ENCODE peak calls at places on chromosomes 3 and 15, in nine cellular contexts. S is mammary epithelial cell; V is foreskin keratinocyte; Y is body of pancreas; W is uterus; A is neuronal stem cell; I is suprapubic skin; O is tibial nerve; T is CD8-positive, alpha-beta memory T cell. P is an unnamed sample. For H3K27me3, the result is how much of the 10 kb centered on the place peaks cover.

GRCh38 chr3:169686278-169686677 is 22.8 kb upstream of the MECOM start:
- DNase-seq in S (no peak), V (no peak), Y (no peak), W (no peak), A (no peak), I (no peak), O (no peak), T (no peak), P (no peak)

GRCh38 chr3:190369701-190370295 is 18.2 kb upstream of the CLDN16 start:
- DNase-seq in S (peak), V (peak), Y (no peak), W (no peak), A (no peak), I (no peak), O (no peak), T (no peak), P (no peak)

GRCh38 chr3:191963182-191963581 is 502.2 kb downstream of the PYDC2 start:
- DNase-seq in S (peak), V (no peak), Y (no peak), W (no peak), A (peak), I (no peak), O (no peak), T (no peak), P (no peak)

GRCh38 chr15:80778964-80779657 is at the start of gene CEMIP:
- DNase-seq in S (peak), V (no peak), Y (peak), W (peak), A (peak), I (no peak), O (peak), T (peak), P (peak)

GRCh38 chr3:186843039-186843432 is 526 bp downstream of the ADIPOQ start:
- DNase-seq in S (no peak), V (no peak), Y (no peak), W (no peak), A (no peak), I (no peak), O (no peak), T (no peak), P (no peak)

GRCh38 chr15:63521405-63522142 is 17.2 kb downstream of the USP3 start:
- DNase-seq in S (no peak), V (no peak), Y (no peak), W (no peak), A (no peak), I (no peak), O (no peak), T (no peak), P (no peak)

GRCh38 chr3:79361748-79362378 is 405.9 kb downstream of the ROBO1 start:
- DNase-seq in S (peak), V (no peak), Y (no peak), W (no peak), A (peak), I (no peak), O (no peak), T (no peak), P (no peak)

GRCh38 chr15:43749690-43750345 is 3.6 kb downstream of the PDIA3 start:
- DNase-seq in S (no peak), V (no peak), Y (no peak), W (no peak), A (no peak), I (no peak), O (no peak), T (peak), P (no peak)

GRCh38 chr3:168029705-168030104 is 66.0 kb downstream of the GOLIM4 start:
- DNase-seq in S (no peak), V (no peak), Y (no peak), W (no peak), A (no peak), I (no peak), O (no peak), T (no peak), P (no peak)

GRCh38 chr3:168026764-168027163 is 69.0 kb downstream of the GOLIM4 start:
- DNase-seq in S (no peak), V (no peak), Y (no peak), W (no peak), A (no peak), I (no peak), O (no peak), T (no peak), P (no peak)

GRCh38 chr3:168024537-168024941 is 71.2 kb downstream of the GOLIM4 start:
- DNase-seq in S (peak), V (peak), Y (no peak), W (no peak), A (no peak), I (no peak), O (no peak), T (no peak), P (no peak)

GRCh38 chr3:168021737-168022450 is 73.8 kb downstream of the GOLIM4 start:
- DNase-seq in S (no peak), V (no peak), Y (no peak), W (no peak), A (no peak), I (no peak), O (no peak), T (no peak), P (no peak)

DNA sequence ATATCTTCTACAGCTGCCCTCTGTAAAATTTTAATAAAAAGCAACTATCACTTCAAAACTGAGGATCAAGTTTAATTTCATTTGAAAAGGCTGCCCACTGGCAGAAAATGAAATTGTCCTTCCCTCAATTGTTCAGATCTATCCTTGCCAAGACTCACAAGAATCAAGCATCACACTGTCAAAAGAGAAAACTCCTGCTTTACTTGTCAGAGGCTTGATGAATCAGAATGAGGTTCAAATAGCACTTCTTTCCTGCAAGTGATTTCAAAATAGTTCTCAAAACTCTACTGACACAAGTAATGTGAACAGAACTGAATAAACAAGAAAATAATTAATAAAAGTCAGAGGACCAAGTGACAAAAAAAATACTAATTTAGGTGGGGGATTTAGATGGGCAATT is 70.6 kb downstream of the GOLIM4 start:
- DNase-seq in S (peak), V (no peak), Y (no peak), W (no peak), A (no peak), I (no peak), O (no peak), T (no peak), P (no peak)
- H3K27ac ChIP-seq in S (no peak), V (no peak), Y (no peak), W (no peak), A (no peak), I (peak), O (no peak), T (no peak), P (no peak)

GRCh38 chr3:194072691-194073279 is 63.2 kb upstream of the HES1 start:
- DNase-seq in S (no peak), V (no peak), Y (no peak), W (no peak), A (no peak), I (no peak), O (no peak), T (no peak), P (no peak)
- H3K27me3 ChIP-seq in S (under half), V (under half), Y (under half), W (under half), A (under half), I (under half), O (under half), T (under half), P (under half)

DNA sequence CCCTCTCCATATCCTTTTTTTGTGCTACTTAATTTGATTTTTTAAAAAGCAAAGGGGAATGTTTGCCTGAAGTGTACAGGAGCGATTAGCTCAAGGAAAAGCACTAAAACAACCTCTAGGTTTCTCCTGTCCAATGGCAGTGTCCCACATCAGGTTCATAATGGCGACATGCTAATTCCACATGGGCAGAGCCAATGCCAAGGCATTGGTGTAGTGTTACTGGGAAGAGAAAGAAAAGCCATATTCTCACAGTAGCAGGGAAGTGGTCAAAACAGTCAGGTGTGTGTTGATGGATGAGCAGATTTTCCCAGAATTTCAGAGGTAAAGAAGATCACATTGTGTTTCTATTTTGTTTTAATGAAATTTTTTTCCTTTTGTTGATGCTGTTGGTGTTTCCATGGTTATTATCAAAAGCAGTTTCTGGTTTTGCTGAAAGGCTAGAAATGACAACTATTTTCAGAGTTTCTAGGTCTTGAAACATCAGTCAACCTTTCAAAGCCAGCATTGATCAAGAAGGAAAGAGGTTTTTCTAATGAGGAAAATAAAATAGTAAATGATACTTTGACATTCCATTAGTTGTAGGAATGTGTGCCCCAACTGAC is 65.2 kb downstream of the FNDC3B start:
- DNase-seq in S (peak), V (peak), Y (peak), W (no peak), A (peak), I (no peak), O (no peak), T (no peak), P (no peak)
- H3K27ac ChIP-seq in S (peak), V (peak), Y (no peak), W (no peak), A (no peak), I (peak), O (no peak), T (no peak), P (peak)

GRCh38 chr15:70213779-70214178 is 116.1 kb upstream of the TLE3 start:
- DNase-seq in S (no peak), V (no peak), Y (no peak), W (no peak), A (no peak), I (peak), O (no peak), T (no peak), P (no peak)
- H3K27me3 ChIP-seq in S (under half), V (under half), Y (under half), W (under half), A (under half), I (under half), O (under half), T (under half), P (under half)

GRCh38 chr3:152040319-152040718 is 166.9 kb downstream of the SUCNR1 start:
- DNase-seq in S (no peak), V (no peak), Y (no peak), W (no peak), A (no peak), I (no peak), O (no peak), T (no peak), P (no peak)
- H3K27ac ChIP-seq in S (no peak), V (no peak), Y (no peak), W (no peak), A (no peak), I (no peak), O (no peak), T (no peak), P (no peak)

DNA sequence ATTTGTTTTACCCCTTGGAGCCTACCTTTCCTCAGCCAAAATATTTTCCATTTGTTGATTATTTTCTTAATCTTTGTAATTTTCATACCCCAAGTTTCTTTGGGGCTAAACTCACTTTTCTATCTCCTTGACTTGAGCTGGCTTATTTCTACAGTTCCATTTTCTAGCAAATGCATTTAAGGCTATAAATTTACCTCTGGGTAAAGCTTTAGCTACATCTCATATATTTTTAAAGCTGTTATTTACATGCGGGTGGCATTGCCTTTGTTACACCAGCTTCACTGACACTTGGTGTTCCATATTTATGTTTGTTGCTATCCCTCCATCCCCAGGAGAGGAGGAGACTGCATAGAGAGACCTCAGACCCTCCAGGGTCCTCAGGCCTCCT is 136.3 kb downstream of the NUP210 start:
- DNase-seq in S (no peak), V (no peak), Y (no peak), W (no peak), A (no peak), I (no peak), O (no peak), T (no peak), P (no peak)
- H3K27me3 ChIP-seq in S (under half), V (half or more), Y (under half), W (under half), A (under half), I (half or more), O (under half), T (under half), P (under half)

DNA sequence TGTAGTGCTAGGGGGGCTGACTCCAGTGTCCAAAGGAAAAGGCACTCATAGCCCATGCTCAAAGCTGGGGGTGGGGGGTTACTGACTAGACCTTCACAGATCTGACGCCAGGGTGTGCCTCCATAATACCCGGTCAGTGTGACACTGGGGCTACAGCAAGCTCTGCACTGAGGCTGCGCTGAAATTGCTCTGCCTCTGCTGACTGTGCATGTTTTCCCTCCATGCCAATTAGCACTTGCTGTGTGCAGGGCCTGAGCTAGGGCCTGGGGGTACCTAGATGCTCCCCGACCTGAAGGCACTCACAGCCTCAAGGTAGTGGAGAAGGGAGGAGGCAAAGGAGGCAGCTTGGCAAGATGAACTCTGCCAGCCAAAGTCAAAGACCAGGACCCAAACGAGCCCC is 5.2 kb downstream of the CAMKV start:
- DNase-seq in S (no peak), V (no peak), Y (no peak), W (no peak), A (no peak), I (no peak), O (no peak), T (no peak), P (no peak)
- H3K27ac ChIP-seq in S (no peak), V (no peak), Y (no peak), W (no peak), A (no peak), I (no peak), O (no peak), T (no peak), P (no peak)

GRCh38 chr3:138947303-138948121 is 495 bp downstream of the FOXL2NB start:
- DNase-seq in S (no peak), V (no peak), Y (no peak), W (no peak), A (no peak), I (peak), O (no peak), T (no peak), P (no peak)
- H3K27me3 ChIP-seq in S (under half), V (half or more), Y (under half), W (under half), A (half or more), I (half or more), O (under half), T (half or more), P (under half)

GRCh38 chr3:156642750-156643728 is 31.4 kb upstream of the TIPARP start:
- DNase-seq in S (no peak), V (no peak), Y (no peak), W (no peak), A (no peak), I (no peak), O (no peak), T (no peak), P (no peak)
- H3K27ac ChIP-seq in S (no peak), V (no peak), Y (no peak), W (peak), A (no peak), I (no peak), O (no peak), T (no peak), P (peak)

GRCh38 chr3:67529337-67529736 is 125.1 kb downstream of the SUCLG2 start:
- DNase-seq in S (no peak), V (no peak), Y (no peak), W (no peak), A (no peak), I (no peak), O (no peak), T (no peak), P (no peak)
- H3K27me3 ChIP-seq in S (under half), V (under half), Y (under half), W (under half), A (under half), I (under half), O (under half), T (under half), P (under half)

P was measured in lung.